ENCODE peak calls at places on chromosomes 4 and X, in five cellular contexts. U, C, L, P and A are unnamed samples.

GRCh38 chrX:20527458-20528099 is 260.9 kb upstream of the RPS6KA3 start:
- DNase-seq in P (no peak), C (no peak), U (peak; percentile 44), L (peak; percentile 19), A (peak; percentile 22)

GRCh38 chrX:42710452-42710851 is 67.5 kb downstream of the PPP1R2C start:
- DNase-seq in L (no peak), P (no peak), C (no peak), U (no peak), A (no peak)

GRCh38 chr4:65669008-65669971 is 999 bp downstream of the EPHA5 start:
- DNase-seq in U (peak; percentile 47), L (no peak), C (no peak), P (no peak), A (no peak)

GRCh38 chr4:112765317-112765989 is 128.5 kb downstream of the LARP7 start:
- DNase-seq in L (no peak), U (peak; percentile 40), P (no peak), C (no peak), A (peak; percentile 44)

GRCh38 chr4:38076153-38076669 is 116.0 kb downstream of the PTTG2 start:
- DNase-seq in U (no peak), P (no peak), L (no peak), C (no peak), A (no peak)

GRCh38 chr4:123986268-123986798 is 589.7 kb downstream of the SPRY1 start:
- DNase-seq in P (peak; percentile 36), U (peak; percentile 98), C (no peak), L (no peak), A (peak; percentile 74)

GRCh38 chr4:182015893-182016292 is 227.3 kb upstream of the TENM3 start:
- DNase-seq in C (no peak), P (no peak), U (no peak), L (no peak), A (peak; percentile 55)

GRCh38 chr4:152321408-152321807 is 214.5 kb downstream of the FBXW7 start:
- DNase-seq in C (no peak), U (no peak), P (no peak), L (no peak), A (no peak)

GRCh38 chr4:37968747-37969146 is 8.5 kb downstream of the PTTG2 start:
- DNase-seq in L (no peak), P (no peak), C (no peak), U (no peak), A (no peak)

GRCh38 chr4:133802741-133803140 is 398.8 kb downstream of the PABPC4L start:
- DNase-seq in P (no peak), U (peak; percentile 45), C (no peak), L (no peak), A (peak; percentile 42)

GRCh38 chrX:118552501-118552900 is 56.9 kb downstream of the DOCK11 start:
- DNase-seq in P (peak; percentile 36), C (no peak), U (peak; percentile 56), L (no peak), A (peak; percentile 83)

GRCh38 chr4:7041851-7042696 is 1.1 kb upstream of the TADA2B start:
- DNase-seq in L (no peak), C (peak; percentile 56), P (peak; percentile 70), U (no peak), A (no peak)

GRCh38 chr4:104279744-104280143 is 214.9 kb downstream of the CXXC4 start:
- DNase-seq in L (no peak), C (no peak), P (no peak), U (no peak), A (no peak)

GRCh38 chr4:73378887-73379286 is 25.2 kb upstream of the ALB start:
- DNase-seq in L (no peak), U (no peak), C (no peak), P (no peak), A (no peak)

GRCh38 chr4:7206385-7206784 is 14.0 kb downstream of the SORCS2 start:
- DNase-seq in L (no peak), U (peak; percentile 59), P (peak; percentile 17), C (no peak), A (peak; percentile 73)

GRCh38 chrX:17377047-17377692 is 2.2 kb downstream of the NHS start:
- DNase-seq in L (no peak), C (no peak), P (peak; percentile 3), U (peak; percentile 19), A (peak; percentile 75)

GRCh38 chr4:2923678-2924173 is 39.5 kb downstream of the NOP14 start:
- DNase-seq in U (no peak), L (no peak), P (no peak), C (no peak), A (no peak)

GRCh38 chr4:173448919-173449641 is 50.2 kb upstream of the SCRG1 start:
- DNase-seq in U (no peak), C (no peak), L (no peak), P (no peak), A (no peak)